ENCODE peak calls at places on chromosomes 13 and 19, in seven cellular contexts. I is Calu3, C is Peyer's patch, F is OCI-M1, U is body of pancreas, K is B cell, E is dorsolateral prefrontal cortex. O is an unnamed sample.

GRCh38 chr19:6773323-6773931 is 919 bp downstream of the VAV1 start:
- DNase-seq in I (no peak), C (peak; percentile 86), F (peak; percentile 31), U (no peak), K (peak; percentile 66), E (no peak), O (peak; percentile 69)

GRCh38 chr19:31314156-31314555 is 35.1 kb downstream of the TSHZ3 start:
- DNase-seq in I (no peak), C (no peak), F (no peak), U (no peak), K (no peak), E (no peak), O (no peak)

GRCh38 chr19:54448037-54448773 is 794 bp upstream of the LENG8 start:
- DNase-seq in I (peak; percentile 69), C (peak; percentile 47), F (peak; percentile 75), U (peak; percentile 71), K (peak; percentile 92), E (no peak), O (peak; percentile 81)

GRCh38 chr13:91406619-91407018 is 8.2 kb downstream of the GPC5 start:
- DNase-seq in I (peak; percentile 22), C (no peak), F (peak; percentile 77), U (no peak), K (peak; percentile 49), E (no peak), O (no peak)

GRCh38 chr19:7932276-7932929 is 6.5 kb upstream of the CTXN1 start:
- DNase-seq in I (no peak), C (no peak), F (no peak), U (no peak), K (no peak), E (no peak), O (no peak)

GRCh38 chr19:53865918-53866696 is 1.6 kb upstream of the MYADM start:
- DNase-seq in I (peak; percentile 94), C (peak; percentile 37), F (no peak), U (peak; percentile 35), K (peak; percentile 84), E (peak; percentile 75), O (peak; percentile 82)

GRCh38 chr19:17394891-17395415 is 957 bp upstream of the CCDC194 start:
- DNase-seq in I (peak; percentile 44), C (peak; percentile 54), F (peak; percentile 91), U (peak; percentile 37), K (peak; percentile 65), E (no peak), O (peak; percentile 78)

GRCh38 chr19:55406869-55407624 is 541 bp downstream of the UBE2S start:
- DNase-seq in I (peak; percentile 32), C (no peak), F (no peak), U (no peak), K (peak; percentile 42), E (no peak), O (peak; percentile 77)

GRCh38 chr13:76226941-76227340 is 590.8 kb downstream of the LMO7 start:
- DNase-seq in I (no peak), C (no peak), F (no peak), U (no peak), K (no peak), E (no peak), O (no peak)

GRCh38 chr19:31350693-31351211 is 1.5 kb upstream of the TSHZ3 start:
- DNase-seq in I (no peak), C (no peak), F (no peak), U (peak; percentile 55), K (peak; percentile 38), E (no peak), O (peak; percentile 81)

O was measured in upper lobe of right lung.